ENCODE peak calls at places on chromosomes 11 and 22, in nine cellular contexts. M is GM23338, C is T-helper 1 cell, N is right lobe of liver, T is cardiac septum, X is type B pancreatic cell, J is HS-27A, U is nephron progenitor cell, Z is Peyer's patch. Y is an unnamed sample.

GRCh38 chr11:69818243-69819108 is 740 bp downstream of the FGF3 start:
- DNase-seq in C (no peak), T (no peak), X (no peak), M (peak; percentile 48), U (peak; percentile 53), Z (no peak), N (no peak), J (no peak), Y (no peak)

GRCh38 chr11:79678780-79679468 is 238.1 kb upstream of the TENM4 start:
- DNase-seq in M (peak; percentile 10), X (no peak), U (no peak), Z (no peak), N (no peak), C (no peak), T (no peak), J (no peak), Y (no peak)

GRCh38 chr11:91805293-91805692 is 419.3 kb upstream of the FAT3 start:
- DNase-seq in T (no peak), J (no peak), C (no peak), Z (no peak), N (no peak), M (no peak), U (no peak), X (no peak), Y (no peak)

GRCh38 chr22:20951151-20951931 is 15.7 kb upstream of the AIFM3 start:
- DNase-seq in M (no peak), U (no peak), N (no peak), T (no peak), J (no peak), Z (no peak), X (no peak), C (no peak), Y (peak; percentile 49)

GRCh38 chr11:47161134-47161854 is 15.4 kb downstream of the ARFGAP2 start:
- DNase-seq in T (peak; percentile 51), Z (peak; percentile 80), C (peak; percentile 54), N (no peak), X (no peak), U (peak; percentile 73), J (no peak), M (peak; percentile 93), Y (no peak)

GRCh38 chr22:48316245-48316875 is 1511.3 kb downstream of the BRD1 start:
- DNase-seq in N (peak; percentile 39), U (no peak), T (peak; percentile 49), Z (no peak), J (no peak), X (no peak), M (no peak), C (no peak), Y (peak; percentile 39)

GRCh38 chr22:16974298-16975084 is 33.5 kb downstream of the GAB4 start:
- DNase-seq in J (no peak), N (no peak), C (no peak), Z (no peak), T (no peak), U (no peak), M (no peak), X (no peak), Y (no peak)

GRCh38 chr11:116384876-116385275 is 387.9 kb downstream of the BUD13 start:
- DNase-seq in T (no peak), Z (no peak), J (no peak), C (no peak), M (no peak), U (no peak), X (no peak), N (no peak), Y (no peak)